ENCODE peak calls at places on chromosomes 2 and 18, in nine cellular contexts. X, G, T, S, C, B, N, K and D are unnamed samples.

GRCh38 chr2:232350804-232351685 is 27.5 kb upstream of the ALPP start:
- DNase-seq in B (no peak), K (no peak), T (no peak), N (no peak), S (no peak), X (no peak), G (no peak), C (no peak), D (no peak)

GRCh38 chr2:101983486-101983885 is 8.3 kb upstream of the IL1R2 start:
- DNase-seq in G (no peak), K (no peak), N (no peak), C (no peak), B (no peak), X (no peak), T (no peak), S (no peak), D (no peak)

GRCh38 chr2:118197011-118197695 is 108.9 kb downstream of the INSIG2 start:
- DNase-seq in S (no peak), X (no peak), N (peak), G (no peak), T (no peak), K (no peak), B (peak), C (no peak), D (no peak)

GRCh38 chr2:241673797-241674725 is 12.6 kb downstream of the DTYMK start:
- DNase-seq in T (no peak), B (peak), X (no peak), C (no peak), S (no peak), G (no peak), K (no peak), N (no peak), D (no peak)

GRCh38 chr2:201931955-201932354 is 101.7 kb upstream of the FZD7 start:
- DNase-seq in N (no peak), X (no peak), K (no peak), B (peak), G (no peak), S (no peak), C (no peak), T (no peak), D (peak)

GRCh38 chr2:10935953-10936942 is 24.5 kb downstream of the KCNF1 start:
- DNase-seq in K (no peak), S (peak), T (peak), C (no peak), N (peak), B (peak), G (peak), X (no peak), D (peak)

GRCh38 chr2:27158468-27158867 is 9.7 kb downstream of the TCF23 start:
- DNase-seq in X (no peak), C (no peak), N (no peak), K (no peak), G (no peak), S (no peak), T (no peak), B (no peak), D (no peak)

GRCh38 chr2:20925265-20925889 is 102.5 kb upstream of the LDAH start:
- DNase-seq in G (no peak), K (no peak), N (no peak), C (no peak), X (no peak), T (no peak), B (peak), S (no peak), D (no peak)

GRCh38 chr2:151357359-151357758 is at the start of gene TNFAIP6:
- DNase-seq in K (no peak), T (no peak), G (no peak), X (no peak), S (no peak), B (no peak), N (no peak), C (no peak), D (peak)

GRCh38 chr2:8491296-8492048 is 190.4 kb upstream of the ID2 start:
- DNase-seq in N (no peak), S (no peak), G (no peak), T (peak), B (no peak), C (no peak), K (no peak), X (no peak), D (no peak)

GRCh38 chr2:227464851-227465250 is 7.1 kb upstream of the AGFG1 start:
- DNase-seq in X (no peak), B (peak), S (no peak), K (no peak), T (no peak), C (no peak), G (no peak), N (no peak), D (no peak)

GRCh38 chr2:123908522-123908921 is 116.6 kb upstream of the CNTNAP5 start:
- DNase-seq in K (no peak), G (no peak), B (no peak), X (no peak), N (no peak), T (no peak), S (no peak), C (no peak), D (no peak)

GRCh38 chr2:232997749-232998665 is 15.0 kb downstream of the NGEF start:
- DNase-seq in K (no peak), C (no peak), G (no peak), N (no peak), T (no peak), B (no peak), S (peak), X (no peak), D (no peak)

GRCh38 chr2:48531141-48531648 is 1.2 kb downstream of the STON1 start:
- DNase-seq in C (peak), S (no peak), X (no peak), G (peak), K (no peak), N (no peak), T (no peak), B (peak), D (peak)

GRCh38 chr18:55587341-55588000 is 521 bp downstream of the TCF4 start:
- DNase-seq in G (peak), T (peak), B (peak), S (peak), C (peak), K (peak), N (no peak), X (no peak), D (no peak)

GRCh38 chr2:242075163-242075562 is 205.6 kb downstream of the RTP5 start:
- DNase-seq in N (no peak), X (no peak), C (no peak), B (no peak), S (no peak), T (no peak), K (no peak), G (no peak), D (no peak)

GRCh38 chr2:183542593-183542992 is 418.4 kb downstream of the NUP35 start:
- DNase-seq in X (no peak), T (no peak), G (no peak), K (no peak), C (no peak), S (no peak), N (no peak), B (no peak), D (no peak)

GRCh38 chr2:217283505-217283904 is 423.6 kb upstream of the TNP1 start:
- DNase-seq in N (no peak), S (no peak), X (no peak), B (no peak), K (no peak), T (no peak), G (no peak), C (no peak), D (no peak)

GRCh38 chr2:215010390-215010789 is 128.0 kb downstream of the ABCA12 start:
- DNase-seq in S (no peak), N (no peak), B (no peak), C (no peak), K (no peak), T (no peak), G (no peak), X (no peak), D (no peak)

GRCh38 chr18:13540783-13541182 is 185.6 kb downstream of the FAM210A start:
- DNase-seq in N (no peak), K (no peak), G (no peak), S (peak), B (peak), T (no peak), C (no peak), X (no peak), D (no peak)

GRCh38 chr2:220143336-220143735 is 515.9 kb downstream of the SLC4A3 start:
- DNase-seq in B (no peak), C (no peak), N (peak), K (no peak), X (no peak), S (no peak), T (no peak), G (no peak), D (peak)

GRCh38 chr2:237964578-237965404 is 2.0 kb upstream of the UBE2F start:
- DNase-seq in C (no peak), G (no peak), T (no peak), S (no peak), B (no peak), K (peak), X (no peak), N (no peak), D (no peak)

GRCh38 chr18:63457987-63458386 is 18.8 kb upstream of the SERPINB5 start:
- DNase-seq in X (no peak), T (no peak), N (no peak), G (no peak), B (no peak), K (no peak), S (no peak), C (no peak), D (no peak)

GRCh38 chr2:130756041-130756720 is 841 bp downstream of the AMER3 start:
- DNase-seq in N (no peak), B (peak), T (no peak), C (no peak), K (no peak), X (no peak), S (no peak), G (peak), D (no peak)

GRCh38 chr2:193783681-193784080 is 1588.9 kb upstream of the TMEFF2 start:
- DNase-seq in G (no peak), X (no peak), K (no peak), B (no peak), T (no peak), N (no peak), C (no peak), S (no peak), D (no peak)

GRCh38 chr18:56276466-56276865 is 361.9 kb downstream of the TXNL1 start:
- DNase-seq in B (no peak), G (no peak), N (no peak), X (no peak), T (no peak), C (no peak), S (no peak), K (no peak), D (no peak)

GRCh38 chr2:213145723-213146242 is 5.6 kb downstream of the IKZF2 start:
- DNase-seq in G (no peak), X (no peak), C (no peak), S (no peak), B (no peak), N (no peak), K (no peak), T (no peak), D (no peak)

GRCh38 chr2:179981085-179981484 is 26.0 kb downstream of the CWC22 start:
- DNase-seq in S (no peak), N (no peak), G (no peak), K (no peak), B (no peak), X (no peak), C (no peak), T (peak), D (no peak)

GRCh38 chr2:96760986-96761832 is 507 bp downstream of the CNNM4 start:
- DNase-seq in N (no peak), T (no peak), S (peak), C (no peak), X (no peak), K (peak), G (peak), B (peak), D (no peak)

GRCh38 chr2:58569460-58570185 is 328.5 kb upstream of the FANCL start:
- DNase-seq in N (no peak), B (peak), G (no peak), K (no peak), C (no peak), T (no peak), S (no peak), X (no peak), D (no peak)

GRCh38 chr2:47178359-47178758 is 23.3 kb upstream of the STPG4 start:
- DNase-seq in S (no peak), G (no peak), N (no peak), K (no peak), X (no peak), C (no peak), T (no peak), B (no peak), D (no peak)

GRCh38 chr2:204264746-204265145 is 280.5 kb upstream of the PARD3B start:
- DNase-seq in G (no peak), K (no peak), T (peak), S (no peak), B (no peak), N (no peak), C (no peak), X (no peak), D (no peak)

GRCh38 chr2:136006658-136007057 is 21.2 kb upstream of the DARS1 start:
- DNase-seq in K (no peak), C (no peak), T (no peak), B (no peak), S (no peak), N (peak), G (no peak), X (no peak), D (no peak)

GRCh38 chr2:184372484-184372883 is 225.8 kb upstream of the ZNF804A start:
- DNase-seq in T (no peak), C (no peak), G (no peak), N (no peak), S (no peak), X (no peak), K (no peak), B (no peak), D (no peak)